ENCODE peak calls at places on chromosomes 6 and 20, in five cellular contexts. S is stimulated activated naive CD8-positive, alpha-beta T cell treated with anti-CD3 and anti-CD28 coated beads, Interleukin-15, Interleukin-2, amounts not matched to agents 100 U/mL and 50 U/mL, for 24 hours; P is GM23248; F is effector CD8-positive, alpha-beta T cell; V is substantia nigra. R is an unnamed sample.

GRCh38 chr20:44083220-44083933 is 103.6 kb downstream of the JPH2 start:
- DNase-seq in S (no peak), P (peak; percentile 63), F (no peak), V (no peak), R (no peak)

GRCh38 chr6:125197795-125198269 is 44.3 kb downstream of the TPD52L1 start:
- DNase-seq in S (no peak), P (peak; percentile 72), F (no peak), V (peak; percentile 19), R (no peak)

GRCh38 chr6:129732034-129732433 is 22.1 kb upstream of the ARHGAP18 start:
- DNase-seq in S (no peak), P (peak; percentile 7), F (no peak), V (no peak), R (no peak)

GRCh38 chr6:44123544-44123943 is 3.7 kb downstream of the MRPL14 start:
- DNase-seq in S (no peak), P (no peak), F (no peak), V (no peak), R (no peak)

GRCh38 chr20:41173791-41174341 is 36.5 kb downstream of the PLCG1 start:
- DNase-seq in S (no peak), P (no peak), F (no peak), V (no peak), R (peak; percentile 82)

GRCh38 chr6:146153040-146153758 is 124.3 kb downstream of the GRM1 start:
- DNase-seq in S (no peak), P (no peak), F (no peak), V (no peak), R (no peak)

GRCh38 chr20:32645134-32645533 is 28.6 kb downstream of the C20orf203 start:
- DNase-seq in S (no peak), P (no peak), F (no peak), V (no peak), R (no peak)

GRCh38 chr6:146620655-146621054 is 21.9 kb downstream of the ADGB start:
- DNase-seq in S (no peak), P (peak; percentile 2), F (no peak), V (no peak), R (no peak)

GRCh38 chr6:46236752-46237151 is 66.0 kb upstream of the ENPP5 start:
- DNase-seq in S (no peak), P (no peak), F (no peak), V (no peak), R (no peak)

GRCh38 chr6:75170666-75171065 is 35.2 kb downstream of the COL12A1 start:
- DNase-seq in S (no peak), P (peak; percentile 47), F (no peak), V (no peak), R (no peak)

GRCh38 chr20:52191132-52191435 is 495 bp downstream of the ZFP64 start:
- DNase-seq in S (no peak), P (no peak), F (no peak), V (peak; percentile 70), R (no peak)

GRCh38 chr6:131945971-131946370 is 5.2 kb downstream of the CCN2 start:
- DNase-seq in S (no peak), P (no peak), F (no peak), V (no peak), R (no peak)

GRCh38 chr20:58760881-58761280 is 68.3 kb downstream of the NPEPL1 start:
- DNase-seq in S (no peak), P (no peak), F (no peak), V (no peak), R (no peak)

GRCh38 chr6:44001318-44001868 is 125.9 kb downstream of the MRPL14 start:
- DNase-seq in S (peak; percentile 52), P (peak; percentile 49), F (no peak), V (no peak), R (no peak)

GRCh38 chr6:155327326-155328073 is 13.2 kb upstream of the TFB1M start:
- DNase-seq in S (peak; percentile 73), P (peak; percentile 77), F (peak; percentile 28), V (no peak), R (no peak)

GRCh38 chr20:37702643-37703337 is 9.0 kb downstream of the CTNNBL1 start:
- DNase-seq in S (no peak), P (no peak), F (no peak), V (no peak), R (no peak)

GRCh38 chr20:3222635-3223600 is 13.6 kb downstream of the ITPA start:
- DNase-seq in S (peak; percentile 32), P (no peak), F (peak; percentile 9), V (no peak), R (no peak)

GRCh38 chr20:31602430-31602778 is 2.7 kb upstream of the ID1 start:
- DNase-seq in S (no peak), P (no peak), F (no peak), V (no peak), R (no peak)

GRCh38 chr20:5919634-5920544 is 30.4 kb downstream of the TRMT6 start:
- DNase-seq in S (peak; percentile 30), P (no peak), F (no peak), V (no peak), R (no peak)

GRCh38 chr20:50308513-50309279 is 118.1 kb downstream of the CEBPB start:
- DNase-seq in S (no peak), P (peak; percentile 97), F (no peak), V (peak; percentile 84), R (peak; percentile 96)

GRCh38 chr20:15842872-15843271 is 730.4 kb downstream of the KIF16B start:
- DNase-seq in S (no peak), P (no peak), F (no peak), V (no peak), R (no peak)

GRCh38 chr6:149357726-149358538 is 40.4 kb downstream of the TAB2 start:
- DNase-seq in S (no peak), P (no peak), F (no peak), V (no peak), R (no peak)

GRCh38 chr6:56959938-56960337 is 5.0 kb downstream of the BEND6 start:
- DNase-seq in S (no peak), P (peak; percentile 86), F (no peak), V (no peak), R (no peak)

GRCh38 chr6:97282726-97283617 is at the start of gene MMS22L:
- DNase-seq in S (peak; percentile 93), P (peak; percentile 98), F (peak; percentile 90), V (peak; percentile 89), R (peak; percentile 97)

GRCh38 chr6:54010340-54011276 is 100.6 kb upstream of the MLIP start:
- DNase-seq in S (no peak), P (no peak), F (no peak), V (no peak), R (no peak)

GRCh38 chr6:4340544-4340943 is 205.2 kb upstream of the ECI2 start:
- DNase-seq in S (no peak), P (no peak), F (no peak), V (no peak), R (no peak)

GRCh38 chr6:139409026-139409425 is 34.6 kb upstream of the CITED2 start:
- DNase-seq in S (no peak), P (peak; percentile 69), F (no peak), V (no peak), R (no peak)

GRCh38 chr6:29633532-29633901 is 534 bp upstream of the GABBR1 start:
- DNase-seq in S (no peak), P (no peak), F (no peak), V (no peak), R (no peak)

GRCh38 chr6:115891111-115891669 is 169.5 kb downstream of the FRK start:
- DNase-seq in S (no peak), P (peak; percentile 85), F (no peak), V (no peak), R (no peak)

GRCh38 chr6:7542065-7542877 is 800 bp downstream of the DSP start:
- DNase-seq in S (peak; percentile 18), P (peak; percentile 61), F (no peak), V (no peak), R (no peak)

GRCh38 chr6:125658125-125658524 is 91.3 kb upstream of the HEY2 start:
- DNase-seq in S (no peak), P (no peak), F (no peak), V (no peak), R (no peak)

GRCh38 chr20:22371843-22372242 is 212.5 kb downstream of the FOXA2 start:
- DNase-seq in S (no peak), P (no peak), F (no peak), V (no peak), R (no peak)

GRCh38 chr6:84177253-84177652 is 50.2 kb downstream of the CEP162 start:
- DNase-seq in S (no peak), P (no peak), F (no peak), V (no peak), R (no peak)

GRCh38 chr6:15369838-15370237 is 124.0 kb downstream of the JARID2 start:
- DNase-seq in S (no peak), P (peak; percentile 22), F (no peak), V (no peak), R (no peak)

GRCh38 chr20:48571945-48572589 is 255.7 kb downstream of the PREX1 start:
- DNase-seq in S (no peak), P (no peak), F (no peak), V (no peak), R (no peak)

GRCh38 chr6:158853072-158853871 is 34.1 kb upstream of the EZR start:
- DNase-seq in S (peak; percentile 85), P (peak; percentile 94), F (peak; percentile 69), V (no peak), R (no peak)

GRCh38 chr6:113893866-113894265 is 36.7 kb downstream of the MARCKS start:
- DNase-seq in S (no peak), P (no peak), F (no peak), V (no peak), R (no peak)